ENCODE peak calls at places on chromosomes 16 and 17, in four cellular contexts. M, O, L and Y are unnamed samples.

GRCh38 chr17:82782657-82783207 is 30.9 kb downstream of the TBCD start:
- DNase-seq in M (no peak), O (no peak), L (no peak), Y (no peak)

GRCh38 chr17:15019158-15019557 is 246.0 kb downstream of the PMP22 start:
- DNase-seq in M (no peak), O (no peak), L (no peak), Y (no peak)

GRCh38 chr16:8946544-8946943 is 17.2 kb downstream of the USP7 start:
- DNase-seq in M (no peak), O (no peak), L (no peak), Y (no peak)

GRCh38 chr16:72203401-72203800 is 31.4 kb upstream of the PMFBP1 start:
- DNase-seq in M (peak; percentile 18), O (no peak), L (no peak), Y (no peak)

GRCh38 chr16:85057948-85058347 is 30.4 kb downstream of the KIAA0513 start:
- DNase-seq in M (no peak), O (no peak), L (no peak), Y (no peak)

GRCh38 chr17:43908111-43908721 is 880 bp upstream of the MPP2 start:
- DNase-seq in M (no peak), O (peak; percentile 20), L (no peak), Y (peak; percentile 69)

GRCh38 chr17:151886-152859 is 14.8 kb downstream of the SCGB1C2 start:
- DNase-seq in M (no peak), O (no peak), L (no peak), Y (no peak)

GRCh38 chr17:18106211-18106610 is 2.3 kb upstream of the MYO15A start:
- DNase-seq in M (no peak), O (no peak), L (no peak), Y (no peak)

GRCh38 chr16:64152010-64152767 is 969.7 kb downstream of the CDH11 start:
- DNase-seq in M (no peak), O (no peak), L (no peak), Y (no peak)

GRCh38 chr17:82613283-82614094 is 34.8 kb downstream of the WDR45B start:
- DNase-seq in M (no peak), O (no peak), L (no peak), Y (no peak)

GRCh38 chr17:64682261-64683181 is 20.4 kb upstream of the SMURF2 start:
- DNase-seq in M (no peak), O (no peak), L (no peak), Y (no peak)

GRCh38 chr16:76474048-76474447 is 196.8 kb downstream of the CNTNAP4 start:
- DNase-seq in M (no peak), O (no peak), L (no peak), Y (no peak)

GRCh38 chr16:63581560-63581959 is 1540.3 kb downstream of the CDH11 start:
- DNase-seq in M (no peak), O (no peak), L (no peak), Y (no peak)

GRCh38 chr17:63526861-63527260 is 3.7 kb downstream of the KCNH6 start:
- DNase-seq in M (no peak), O (no peak), L (no peak), Y (no peak)

GRCh38 chr16:83689385-83689831 is 118.4 kb upstream of the HSBP1 start:
- DNase-seq in M (no peak), O (no peak), L (no peak), Y (peak; percentile 53)

GRCh38 chr16:84817206-84817605 is 2.6 kb upstream of the CRISPLD2 start:
- DNase-seq in M (no peak), O (no peak), L (no peak), Y (no peak)

GRCh38 chr17:69434164-69434579 is 19.7 kb downstream of the MAP2K6 start:
- DNase-seq in M (no peak), O (no peak), L (no peak), Y (peak; percentile 70)